ENCODE peak calls at places on chromosome 20, in six cellular contexts. One of them, this sample, is unnamed.

GRCh38 chr20:10784337-10785183 is 110.8 kb upstream of the JAG1 start:
- DNase-seq in IMR-90: no peak
- DNase-seq in neuronal stem cell: no peak
- DNase-seq in mesendoderm: peak
- DNase-seq in H1: no peak
- DNase-seq in trophoblast cell: no peak
- DNase-seq in this sample: peak

GRCh38 chr20:22582960-22583772 is 1.2 kb downstream of the FOXA2 start:
- DNase-seq in IMR-90: no peak
- DNase-seq in neuronal stem cell: no peak
- DNase-seq in mesendoderm: no peak
- DNase-seq in H1: no peak
- DNase-seq in trophoblast cell: no peak
- DNase-seq in this sample: no peak

GRCh38 chr20:37314617-37315292 is 25.3 kb downstream of the MANBAL start:
- DNase-seq in IMR-90: peak
- DNase-seq in neuronal stem cell: no peak
- DNase-seq in mesendoderm: peak
- DNase-seq in H1: no peak
- DNase-seq in trophoblast cell: no peak
- DNase-seq in this sample: no peak

GRCh38 chr20:63404129-63405085 is 43.3 kb upstream of the CHRNA4 start:
- DNase-seq in IMR-90: no peak
- DNase-seq in neuronal stem cell: no peak
- DNase-seq in mesendoderm: no peak
- DNase-seq in H1: no peak
- DNase-seq in trophoblast cell: no peak
- DNase-seq in this sample: no peak

GRCh38 chr20:34112600-34113061 is 588 bp upstream of the EIF2S2 start:
- DNase-seq in IMR-90: peak
- DNase-seq in neuronal stem cell: no peak
- DNase-seq in mesendoderm: peak
- DNase-seq in H1: no peak
- DNase-seq in trophoblast cell: no peak
- DNase-seq in this sample: no peak

GRCh38 chr20:45290677-45291355 is 15.8 kb upstream of the RBPJL start:
- DNase-seq in IMR-90: peak
- DNase-seq in neuronal stem cell: peak
- DNase-seq in mesendoderm: peak
- DNase-seq in H1: peak
- DNase-seq in trophoblast cell: peak
- DNase-seq in this sample: peak

GRCh38 chr20:57480444-57481152 is 44.3 kb downstream of the CTCFL start:
- DNase-seq in IMR-90: no peak
- DNase-seq in neuronal stem cell: no peak
- DNase-seq in mesendoderm: no peak
- DNase-seq in H1: no peak
- DNase-seq in trophoblast cell: no peak
- DNase-seq in this sample: no peak

GRCh38 chr20:39631557-39631956 is 669.4 kb downstream of the DHX35 start:
- DNase-seq in IMR-90: no peak
- DNase-seq in neuronal stem cell: no peak
- DNase-seq in mesendoderm: peak
- DNase-seq in H1: no peak
- DNase-seq in trophoblast cell: peak
- DNase-seq in this sample: no peak

GRCh38 chr20:44287272-44288097 is 23.5 kb downstream of the FITM2 start:
- DNase-seq in IMR-90: no peak
- DNase-seq in neuronal stem cell: no peak
- DNase-seq in mesendoderm: no peak
- DNase-seq in H1: no peak
- DNase-seq in trophoblast cell: no peak
- DNase-seq in this sample: no peak

GRCh38 chr20:12966468-12967085 is 42.2 kb upstream of the SPTLC3 start:
- DNase-seq in IMR-90: peak
- DNase-seq in neuronal stem cell: no peak
- DNase-seq in mesendoderm: peak
- DNase-seq in H1: no peak
- DNase-seq in trophoblast cell: no peak
- DNase-seq in this sample: peak

GRCh38 chr20:17969884-17970409 is 1.1 kb downstream of the MGME1 start:
- DNase-seq in IMR-90: peak
- DNase-seq in neuronal stem cell: no peak
- DNase-seq in mesendoderm: peak
- DNase-seq in H1: no peak
- DNase-seq in trophoblast cell: no peak
- DNase-seq in this sample: no peak

GRCh38 chr20:63980317-63980805 is 571 bp upstream of the PRPF6 start:
- DNase-seq in IMR-90: no peak
- DNase-seq in neuronal stem cell: no peak
- DNase-seq in mesendoderm: no peak
- DNase-seq in H1: no peak
- DNase-seq in trophoblast cell: no peak
- DNase-seq in this sample: no peak

GRCh38 chr20:36925234-36925633 is 26.3 kb downstream of the SAMHD1 start:
- DNase-seq in IMR-90: no peak
- DNase-seq in neuronal stem cell: no peak
- DNase-seq in mesendoderm: no peak
- DNase-seq in H1: no peak
- DNase-seq in trophoblast cell: peak
- DNase-seq in this sample: no peak

GRCh38 chr20:41121399-41121798 is 15.9 kb upstream of the PLCG1 start:
- DNase-seq in IMR-90: no peak
- DNase-seq in neuronal stem cell: no peak
- DNase-seq in mesendoderm: no peak
- DNase-seq in H1: no peak
- DNase-seq in trophoblast cell: no peak
- DNase-seq in this sample: no peak

GRCh38 chr20:48846516-48847492 is 19.0 kb upstream of the PREX1 start:
- DNase-seq in IMR-90: no peak
- DNase-seq in neuronal stem cell: no peak
- DNase-seq in mesendoderm: peak
- DNase-seq in H1: peak
- DNase-seq in trophoblast cell: no peak
- DNase-seq in this sample: no peak

GRCh38 chr20:873875-874607 is 40.5 kb downstream of the FAM110A start:
- DNase-seq in IMR-90: no peak
- DNase-seq in neuronal stem cell: no peak
- DNase-seq in mesendoderm: no peak
- DNase-seq in H1: no peak
- DNase-seq in trophoblast cell: no peak
- DNase-seq in this sample: no peak

GRCh38 chr20:22563062-22563965 is 21.1 kb downstream of the FOXA2 start:
- DNase-seq in IMR-90: no peak
- DNase-seq in neuronal stem cell: no peak
- DNase-seq in mesendoderm: peak
- DNase-seq in H1: no peak
- DNase-seq in trophoblast cell: no peak
- DNase-seq in this sample: no peak

GRCh38 chr20:52103911-52104545 is 87.6 kb downstream of the ZFP64 start:
- DNase-seq in IMR-90: peak
- DNase-seq in neuronal stem cell: no peak
- DNase-seq in mesendoderm: peak
- DNase-seq in H1: peak
- DNase-seq in trophoblast cell: no peak
- DNase-seq in this sample: peak

GRCh38 chr20:32437391-32438074 is 79.4 kb downstream of the ASXL1 start:
- DNase-seq in IMR-90: no peak
- DNase-seq in neuronal stem cell: no peak
- DNase-seq in mesendoderm: peak
- DNase-seq in H1: no peak
- DNase-seq in trophoblast cell: no peak
- DNase-seq in this sample: no peak

GRCh38 chr20:48823960-48824497 is 3.8 kb downstream of the PREX1 start:
- DNase-seq in IMR-90: peak
- DNase-seq in neuronal stem cell: no peak
- DNase-seq in mesendoderm: no peak
- DNase-seq in H1: no peak
- DNase-seq in trophoblast cell: peak
- DNase-seq in this sample: no peak

GRCh38 chr20:48791666-48792071 is 36.1 kb downstream of the PREX1 start:
- DNase-seq in IMR-90: peak
- DNase-seq in neuronal stem cell: no peak
- DNase-seq in mesendoderm: no peak
- DNase-seq in H1: no peak
- DNase-seq in trophoblast cell: no peak
- DNase-seq in this sample: no peak

GRCh38 chr20:840858-841567 is 7.5 kb downstream of the FAM110A start:
- DNase-seq in IMR-90: no peak
- DNase-seq in neuronal stem cell: no peak
- DNase-seq in mesendoderm: peak
- DNase-seq in H1: no peak
- DNase-seq in trophoblast cell: peak
- DNase-seq in this sample: no peak

GRCh38 chr20:43925786-43926185 is 11.1 kb downstream of the TOX2 start:
- DNase-seq in IMR-90: peak
- DNase-seq in neuronal stem cell: no peak
- DNase-seq in mesendoderm: no peak
- DNase-seq in H1: no peak
- DNase-seq in trophoblast cell: no peak
- DNase-seq in this sample: no peak

GRCh38 chr20:6994452-6994851 is 227.0 kb downstream of the BMP2 start:
- DNase-seq in IMR-90: no peak
- DNase-seq in neuronal stem cell: no peak
- DNase-seq in mesendoderm: no peak
- DNase-seq in H1: no peak
- DNase-seq in trophoblast cell: no peak
- DNase-seq in this sample: peak

GRCh38 chr20:24695529-24696225 is 226.2 kb downstream of the SYNDIG1 start:
- DNase-seq in IMR-90: no peak
- DNase-seq in neuronal stem cell: no peak
- DNase-seq in mesendoderm: no peak
- DNase-seq in H1: no peak
- DNase-seq in trophoblast cell: no peak
- DNase-seq in this sample: no peak

GRCh38 chr20:32988008-32988407 is 16.2 kb downstream of the SUN5 start:
- DNase-seq in IMR-90: no peak
- DNase-seq in neuronal stem cell: no peak
- DNase-seq in mesendoderm: no peak
- DNase-seq in H1: no peak
- DNase-seq in trophoblast cell: no peak
- DNase-seq in this sample: no peak

GRCh38 chr20:5118220-5119142 is 1.3 kb downstream of the PCNA start:
- DNase-seq in IMR-90: no peak
- DNase-seq in neuronal stem cell: no peak
- DNase-seq in mesendoderm: no peak
- DNase-seq in H1: no peak
- DNase-seq in trophoblast cell: no peak
- DNase-seq in this sample: peak
- H3K4ac ChIP-seq in IMR-90: peak
- H3K4ac ChIP-seq in neuronal stem cell: no peak
- H3K4ac ChIP-seq in mesendoderm: no peak
- H3K4ac ChIP-seq in H1: peak
- H3K4ac ChIP-seq in trophoblast cell: peak
- H3K4ac ChIP-seq in this sample: no peak

GRCh38 chr20:8005575-8006366 is 13.8 kb downstream of the TMX4 start:
- DNase-seq in IMR-90: no peak
- DNase-seq in neuronal stem cell: no peak
- DNase-seq in mesendoderm: no peak
- DNase-seq in H1: no peak
- DNase-seq in trophoblast cell: no peak
- DNase-seq in this sample: no peak
- H2BK5ac ChIP-seq in IMR-90: no peak
- H2BK5ac ChIP-seq in neuronal stem cell: no peak
- H2BK5ac ChIP-seq in mesendoderm: no peak
- H2BK5ac ChIP-seq in H1: no peak
- H2BK5ac ChIP-seq in trophoblast cell: no peak
- H2BK5ac ChIP-seq in this sample: no peak

GRCh38 chr20:62219101-62219991 is 732 bp downstream of the HRH3 start:
- DNase-seq in IMR-90: no peak
- DNase-seq in neuronal stem cell: no peak
- DNase-seq in mesendoderm: no peak
- DNase-seq in H1: no peak
- DNase-seq in trophoblast cell: no peak
- DNase-seq in this sample: peak
- H3K4me3 ChIP-seq in IMR-90: no peak
- H3K4me3 ChIP-seq in neuronal stem cell: peak
- H3K4me3 ChIP-seq in mesendoderm: no peak
- H3K4me3 ChIP-seq in H1: peak
- H3K4me3 ChIP-seq in trophoblast cell: peak
- H3K4me3 ChIP-seq in this sample: peak

DNA sequence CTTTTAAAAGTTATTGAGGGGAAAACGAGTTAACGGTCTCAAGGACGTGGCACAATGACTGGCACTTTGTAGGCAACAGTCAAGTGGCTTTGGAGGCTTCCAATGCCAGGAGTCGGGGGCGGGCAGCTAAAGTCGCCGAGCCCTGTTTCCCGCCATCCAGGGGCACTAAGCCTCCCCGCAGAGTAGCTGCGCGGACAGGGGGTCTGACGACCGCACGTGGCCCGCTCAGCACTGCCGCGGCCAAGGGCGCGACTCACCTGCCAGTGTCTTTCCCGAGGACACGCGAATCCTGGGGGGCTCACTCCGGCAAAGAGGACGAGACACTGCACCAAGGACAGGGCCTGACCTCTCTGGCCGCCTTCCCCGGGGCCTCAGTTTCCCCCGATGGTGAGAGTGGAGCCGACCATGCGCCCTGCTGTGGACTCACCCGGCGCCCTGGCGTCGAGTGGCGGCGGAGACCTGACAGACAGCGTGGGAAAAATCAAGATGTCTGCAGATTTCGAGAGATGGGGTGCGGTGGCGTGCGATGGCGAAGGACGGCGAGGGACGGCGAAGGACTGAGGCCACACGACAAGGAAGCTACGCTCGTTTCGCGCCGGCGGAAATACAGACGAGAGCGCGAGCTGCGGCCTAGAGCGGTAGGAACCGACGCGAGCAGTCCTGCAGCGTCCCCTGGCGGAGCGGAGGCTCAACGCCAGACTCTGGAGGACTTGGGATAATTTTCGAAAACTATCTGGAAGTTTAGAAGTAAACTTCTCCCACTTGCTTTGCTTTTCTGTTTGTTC is at the start of gene SNHG17:
- DNase-seq in IMR-90: peak
- DNase-seq in neuronal stem cell: peak
- DNase-seq in mesendoderm: peak
- DNase-seq in H1: peak
- DNase-seq in trophoblast cell: peak
- DNase-seq in this sample: peak
- H3K4ac ChIP-seq in IMR-90: peak
- H3K4ac ChIP-seq in neuronal stem cell: no peak
- H3K4ac ChIP-seq in mesendoderm: peak
- H3K4ac ChIP-seq in H1: peak
- H3K4ac ChIP-seq in trophoblast cell: peak
- H3K4ac ChIP-seq in this sample: peak

DNA sequence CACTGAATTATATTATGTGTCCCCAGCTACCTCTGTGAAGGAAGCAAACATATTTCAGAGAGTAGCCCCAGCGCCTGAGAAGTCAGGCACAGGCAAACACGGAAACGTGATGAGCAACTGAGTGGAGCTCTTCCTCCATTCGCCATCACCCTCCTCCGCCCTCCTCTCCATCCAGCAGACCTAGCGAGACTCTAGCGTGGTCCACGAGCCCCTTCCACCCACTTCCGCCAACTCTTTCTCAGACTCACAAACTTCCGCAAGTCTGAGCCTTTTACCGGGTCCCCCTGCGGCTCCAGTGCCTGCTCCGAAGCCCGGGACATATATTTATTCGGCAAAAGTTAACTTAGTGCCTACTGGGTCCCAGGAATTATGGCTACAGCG is 548 bp downstream of the SNRPB start:
- DNase-seq in IMR-90: peak
- DNase-seq in neuronal stem cell: peak
- DNase-seq in mesendoderm: peak
- DNase-seq in H1: no peak
- DNase-seq in trophoblast cell: peak
- DNase-seq in this sample: peak
- H2BK5ac ChIP-seq in IMR-90: peak
- H2BK5ac ChIP-seq in neuronal stem cell: peak
- H2BK5ac ChIP-seq in mesendoderm: peak
- H2BK5ac ChIP-seq in H1: peak
- H2BK5ac ChIP-seq in trophoblast cell: peak
- H2BK5ac ChIP-seq in this sample: peak

GRCh38 chr20:1897486-1897885 is 2.3 kb downstream of the SIRPA start:
- DNase-seq in IMR-90: no peak
- DNase-seq in neuronal stem cell: no peak
- DNase-seq in mesendoderm: no peak
- DNase-seq in H1: no peak
- DNase-seq in trophoblast cell: no peak
- DNase-seq in this sample: peak
- H3K4me3 ChIP-seq in IMR-90: no peak
- H3K4me3 ChIP-seq in neuronal stem cell: no peak
- H3K4me3 ChIP-seq in mesendoderm: no peak
- H3K4me3 ChIP-seq in H1: no peak
- H3K4me3 ChIP-seq in trophoblast cell: no peak
- H3K4me3 ChIP-seq in this sample: peak

This sample was measured in mesenchymal stem cell.